ENCODE peak calls at places on chromosomes 5 and 9, in four cellular contexts. One of them, this sample, is unnamed.

GRCh38 chr5:13659391-13659790 is 285.1 kb downstream of the DNAH5 start:
- DNase-seq in MV-4-11: no peak
- DNase-seq in Calu3: no peak
- DNase-seq in ecto neural progenitor cell: no peak
- DNase-seq in this sample: no peak

GRCh38 chr5:18772475-18772874 is 1138.2 kb downstream of the TAF11L14 start:
- DNase-seq in MV-4-11: no peak
- DNase-seq in Calu3: peak
- DNase-seq in ecto neural progenitor cell: no peak
- DNase-seq in this sample: peak

GRCh38 chr9:35856882-35857281 is 13.3 kb downstream of the OR13J1 start:
- DNase-seq in MV-4-11: no peak
- DNase-seq in Calu3: no peak
- DNase-seq in ecto neural progenitor cell: no peak
- DNase-seq in this sample: no peak

GRCh38 chr9:33300546-33300945 is 10.2 kb downstream of the NFX1 start:
- DNase-seq in MV-4-11: no peak
- DNase-seq in Calu3: no peak
- DNase-seq in ecto neural progenitor cell: no peak
- DNase-seq in this sample: no peak

GRCh38 chr5:174596429-174596828 is 128.0 kb upstream of the MSX2 start:
- DNase-seq in MV-4-11: no peak
- DNase-seq in Calu3: no peak
- DNase-seq in ecto neural progenitor cell: no peak
- DNase-seq in this sample: no peak

GRCh38 chr9:118303216-118303615 is 599.0 kb downstream of the TLR4 start:
- DNase-seq in MV-4-11: no peak
- DNase-seq in Calu3: no peak
- DNase-seq in ecto neural progenitor cell: no peak
- DNase-seq in this sample: no peak

GRCh38 chr5:172429201-172429940 is 25.0 kb downstream of the SH3PXD2B start:
- DNase-seq in MV-4-11: peak
- DNase-seq in Calu3: peak
- DNase-seq in ecto neural progenitor cell: no peak
- DNase-seq in this sample: no peak

GRCh38 chr9:12854218-12854617 is 79.4 kb downstream of the LURAP1L start:
- DNase-seq in MV-4-11: no peak
- DNase-seq in Calu3: no peak
- DNase-seq in ecto neural progenitor cell: no peak
- DNase-seq in this sample: no peak

GRCh38 chr5:127011961-127012644 is 18.3 kb downstream of the MARCHF3 start:
- DNase-seq in MV-4-11: no peak
- DNase-seq in Calu3: no peak
- DNase-seq in ecto neural progenitor cell: no peak
- DNase-seq in this sample: no peak

GRCh38 chr5:118468085-118468484 is 520.3 kb downstream of the DTWD2 start:
- DNase-seq in MV-4-11: no peak
- DNase-seq in Calu3: no peak
- DNase-seq in ecto neural progenitor cell: no peak
- DNase-seq in this sample: no peak

GRCh38 chr5:160297004-160297403 is 15.4 kb downstream of the CCNJL start:
- DNase-seq in MV-4-11: no peak
- DNase-seq in Calu3: no peak
- DNase-seq in ecto neural progenitor cell: no peak
- DNase-seq in this sample: no peak

GRCh38 chr5:57855831-57856230 is 373.2 kb upstream of the ACTBL2 start:
- DNase-seq in MV-4-11: no peak
- DNase-seq in Calu3: no peak
- DNase-seq in ecto neural progenitor cell: no peak
- DNase-seq in this sample: no peak

GRCh38 chr9:6171667-6172066 is 43.9 kb upstream of the IL33 start:
- DNase-seq in MV-4-11: no peak
- DNase-seq in Calu3: no peak
- DNase-seq in ecto neural progenitor cell: no peak
- DNase-seq in this sample: no peak

This sample was measured in PC-9.